ENCODE peak calls at places on chromosomes 16 and 17, in five cellular contexts. L is right lobe of liver, H is upper lobe of right lung, B is psoas muscle, N is tibial nerve. U is an unnamed sample.

GRCh38 chr16:13307861-13308260 is 406.5 kb downstream of the SHISA9 start:
- DNase-seq in B (no peak), N (no peak), H (no peak), L (no peak), U (no peak)

GRCh38 chr17:80187493-80187892 is 17.7 kb downstream of the CARD14 start:
- DNase-seq in H (peak), L (no peak), B (peak), N (no peak), U (no peak)

GRCh38 chr16:58970775-58971174 is 236.7 kb upstream of the GOT2 start:
- DNase-seq in N (no peak), L (no peak), H (no peak), B (no peak), U (no peak)

GRCh38 chr17:3845361-3845753 is 689 bp downstream of the NCBP3 start:
- DNase-seq in N (no peak), B (no peak), L (no peak), H (no peak), U (no peak)

GRCh38 chr17:36124879-36125824 is 21.5 kb downstream of the CCL4 start:
- DNase-seq in H (no peak), L (no peak), N (no peak), B (no peak), U (peak)

GRCh38 chr17:77482375-77483127 is 341.8 kb downstream of the SEC14L1 start:
- DNase-seq in B (no peak), N (no peak), H (no peak), L (no peak), U (no peak)

GRCh38 chr17:73591278-73592078 is 52.8 kb downstream of the SDK2 start:
- DNase-seq in L (no peak), B (no peak), H (no peak), N (no peak), U (no peak)

GRCh38 chr17:8402921-8403536 is 5.4 kb upstream of the RNF222 start:
- DNase-seq in H (no peak), B (no peak), N (no peak), L (no peak), U (no peak)

GRCh38 chr17:27586203-27586701 is 44.7 kb upstream of the LGALS9 start:
- DNase-seq in L (no peak), B (no peak), H (no peak), N (no peak), U (no peak)

GRCh38 chr16:89268987-89269735 is 51.7 kb downstream of the ZNF778 start:
- DNase-seq in N (no peak), L (no peak), B (peak), H (no peak), U (no peak)

GRCh38 chr17:36842231-36842630 is 95.0 kb upstream of the LHX1 start:
- DNase-seq in H (no peak), B (no peak), N (no peak), L (no peak), U (no peak)

DNA sequence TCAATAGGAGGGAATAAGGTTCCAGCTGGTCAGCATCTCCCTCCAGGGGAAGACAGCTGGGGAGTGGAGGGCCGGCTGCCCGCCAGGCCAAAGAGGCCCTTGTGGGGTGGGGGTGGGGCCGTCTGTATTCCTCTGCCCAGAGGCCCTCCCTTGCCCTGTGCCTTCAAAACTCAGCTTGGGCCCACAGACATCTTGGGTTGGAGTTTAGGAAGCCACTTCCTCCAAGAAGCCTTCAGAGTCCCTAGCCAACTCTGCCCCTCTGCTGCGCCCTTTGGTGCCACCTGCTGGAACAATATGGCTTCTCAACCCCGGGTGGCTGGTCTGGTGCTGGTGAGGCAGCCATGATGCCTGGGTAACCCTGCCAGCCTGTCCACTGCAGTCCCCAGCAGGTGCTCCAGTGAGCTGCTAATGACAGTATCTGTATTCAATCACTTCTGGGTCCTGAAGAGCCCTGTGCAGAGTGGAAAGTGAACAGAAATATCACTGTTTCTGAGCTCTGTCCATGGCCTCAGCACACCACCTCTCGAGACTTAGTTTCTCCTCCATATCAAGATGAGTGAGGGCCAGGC is 16.7 kb downstream of the HSD11B2 start:
- DNase-seq in H (no peak), B (peak), L (peak), N (no peak), U (peak)
- TF ChIP-seq CTCF in H (peak), B (peak), L (peak), N (peak), U (peak)

GRCh38 chr16:67277294-67277998 is 1.9 kb upstream of the PLEKHG4 start:
- DNase-seq in B (peak), H (no peak), L (no peak), N (no peak), U (no peak)
- H3K4me3 ChIP-seq in B (no peak), H (peak), L (no peak), N (no peak), U (no peak)

DNA sequence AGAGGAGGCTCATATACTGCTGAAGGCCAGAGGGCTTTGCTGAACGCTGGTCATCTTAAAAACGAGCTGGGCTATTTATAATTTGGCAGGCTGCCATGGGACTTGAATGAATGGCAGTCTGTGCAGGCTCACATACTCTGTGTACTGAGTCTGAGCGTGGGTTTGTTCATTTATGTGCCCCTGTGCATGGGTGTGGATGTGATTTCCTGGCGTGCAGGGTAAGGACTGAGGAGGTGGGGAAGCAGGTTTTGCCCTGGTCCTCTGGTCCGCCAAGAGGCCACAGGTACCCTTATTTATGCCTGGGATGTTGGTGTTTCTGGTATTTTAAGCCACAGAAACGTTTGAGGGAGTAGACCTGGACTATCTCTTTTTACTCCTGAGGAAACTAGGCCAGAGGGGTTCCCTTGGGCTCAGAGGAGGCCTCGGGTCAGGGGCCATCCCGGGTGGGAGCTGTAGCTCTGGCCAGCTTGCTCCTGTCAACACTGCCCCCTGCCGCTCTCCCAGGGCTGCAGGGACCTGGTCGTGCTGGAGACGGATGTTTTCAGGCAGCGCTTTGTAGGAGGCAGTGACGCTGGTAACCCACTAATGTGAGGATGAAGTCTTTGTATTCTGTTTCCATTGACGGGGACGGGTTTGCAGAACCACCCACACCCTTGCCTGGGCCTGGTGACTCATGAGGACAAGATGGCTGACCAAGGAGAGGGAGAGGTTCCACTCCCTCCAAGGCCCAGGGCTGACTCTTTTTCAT is 184.4 kb downstream of the MSI2 start:
- DNase-seq in B (peak), N (peak), L (no peak), H (no peak), U (no peak)
- TF ChIP-seq CTCF in B (peak), N (peak), L (no peak), H (peak), U (no peak)

DNA sequence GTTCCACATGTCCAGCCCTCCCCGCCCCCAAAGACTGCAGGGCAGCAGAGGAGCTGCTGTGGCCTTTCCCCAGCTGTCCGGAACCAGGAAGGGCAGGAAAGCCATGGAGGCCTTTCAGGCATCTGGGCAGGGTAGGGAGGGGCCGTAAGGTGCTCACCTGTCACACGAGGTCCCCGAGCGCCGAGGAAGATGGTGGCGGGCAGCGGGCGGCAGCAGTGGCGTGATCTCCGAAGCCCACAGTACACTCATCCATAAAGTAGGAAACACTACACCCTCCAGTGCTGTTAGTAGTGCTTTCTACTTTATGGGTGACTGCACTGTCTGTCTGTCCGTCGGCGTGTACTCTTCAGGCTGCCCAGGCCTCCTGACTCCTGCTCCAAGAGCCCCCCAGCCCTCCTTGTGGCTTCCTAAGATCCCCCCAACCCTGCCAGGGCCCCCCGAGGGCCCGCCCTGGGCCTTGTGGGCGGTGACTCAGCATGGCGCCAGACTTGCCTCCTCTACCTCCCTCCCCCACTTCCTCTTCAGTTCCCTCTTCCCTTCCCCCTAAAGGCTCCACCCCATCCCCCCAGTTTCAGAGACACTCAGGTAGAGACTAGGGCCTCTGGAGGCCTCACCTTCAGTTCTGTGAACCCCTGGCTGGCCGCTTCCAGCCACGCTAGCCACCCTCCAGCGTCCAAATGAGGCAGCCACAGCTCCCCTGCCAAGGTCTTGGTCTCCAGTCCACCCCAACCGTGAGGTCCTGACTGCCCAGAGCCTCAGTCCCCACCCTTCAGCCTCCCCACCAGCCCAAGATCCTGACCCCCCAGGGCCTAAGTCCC is 2.6 kb upstream of the TSPOAP1 start:
- DNase-seq in H (peak), B (no peak), N (no peak), L (no peak), U (no peak)
- H3K4me3 ChIP-seq in H (peak), B (peak), N (peak), L (peak), U (no peak)

GRCh38 chr17:75059369-75060345 is 12.6 kb downstream of the KCTD2 start:
- DNase-seq in H (no peak), N (no peak), B (no peak), L (no peak), U (peak)
- TF ChIP-seq CTCF in H (peak), N (peak), B (peak), L (peak), U (peak)

U was measured in Caco-2.